ENCODE peak calls at places on chromosomes 13 and 19, in eight cellular contexts. Z is GM12865, O is PC-9, Q is heart right ventricle, P is psoas muscle, M is sigmoid colon, J is stomach, B is cardiac muscle cell. U is an unnamed sample.

GRCh38 chr13:110368408-110368807 is 61.3 kb downstream of the COL4A2 start:
- DNase-seq in Z (no peak), O (no peak), Q (no peak), M (no peak), B (no peak), P (no peak), J (no peak), U (no peak)

GRCh38 chr13:114048463-114048862 is 74.6 kb upstream of the C13orf46 start:
- DNase-seq in O (no peak), B (no peak), Z (no peak), M (no peak), J (no peak), P (no peak), Q (no peak), U (no peak)

GRCh38 chr13:102040812-102041211 is 361.0 kb downstream of the FGF14 start:
- DNase-seq in O (no peak), B (no peak), Q (no peak), M (no peak), Z (no peak), J (no peak), P (no peak), U (no peak)

GRCh38 chr19:37925212-37925611 is 18.2 kb downstream of the SIPA1L3 start:
- DNase-seq in Z (no peak), B (no peak), M (no peak), O (no peak), J (no peak), P (no peak), Q (no peak), U (no peak)

GRCh38 chr13:81138353-81138995 is 797.5 kb upstream of the SPRY2 start:
- DNase-seq in Z (no peak), J (no peak), B (no peak), O (no peak), Q (no peak), P (no peak), M (no peak), U (no peak)

GRCh38 chr13:32537580-32538233 is 888 bp downstream of the N4BP2L2 start:
- DNase-seq in B (no peak), J (peak), Q (peak), M (no peak), O (no peak), Z (no peak), P (peak), U (no peak)

GRCh38 chr19:37505958-37506386 is 767 bp upstream of the ZNF793 start:
- DNase-seq in Q (no peak), M (no peak), P (no peak), O (no peak), Z (no peak), J (no peak), B (no peak), U (no peak)

GRCh38 chr19:4375620-4376228 is 24.6 kb downstream of the SH3GL1 start:
- DNase-seq in Q (no peak), M (peak), J (no peak), B (no peak), O (peak), Z (peak), P (no peak), U (no peak)

GRCh38 chr19:1016647-1017114 is 4.2 kb downstream of the TMEM259 start:
- DNase-seq in J (no peak), Q (no peak), P (peak), M (peak), Z (no peak), O (peak), B (no peak), U (no peak)

GRCh38 chr13:33462109-33462508 is 176.6 kb upstream of the STARD13 start:
- DNase-seq in B (no peak), O (no peak), Z (no peak), J (no peak), P (no peak), Q (no peak), M (no peak), U (no peak)

GRCh38 chr19:17379221-17379631 is 2.1 kb upstream of the PLVAP start:
- DNase-seq in O (no peak), P (no peak), J (no peak), B (peak), M (no peak), Q (no peak), Z (no peak), U (no peak)

GRCh38 chr19:33456845-33457220 is 64.8 kb downstream of the PEPD start:
- DNase-seq in O (no peak), Q (no peak), M (peak), P (no peak), J (no peak), Z (no peak), B (no peak), U (no peak)

GRCh38 chr13:32887617-32888016 is 128.6 kb upstream of the KL start:
- DNase-seq in P (no peak), M (no peak), J (no peak), Z (no peak), Q (no peak), O (no peak), B (no peak), U (no peak)

GRCh38 chr13:34776390-34776981 is 165.6 kb upstream of the NBEA start:
- DNase-seq in B (no peak), Z (no peak), Q (no peak), J (no peak), P (no peak), O (no peak), M (no peak), U (no peak)

GRCh38 chr13:107205318-107206112 is 637.6 kb upstream of the ARGLU1 start:
- DNase-seq in Q (peak), M (no peak), J (peak), P (peak), Z (peak), O (peak), B (peak), U (no peak)

GRCh38 chr13:98180092-98180491 is 3.0 kb upstream of the RNF113B start:
- DNase-seq in Q (no peak), P (no peak), J (no peak), M (no peak), O (no peak), B (no peak), Z (no peak), U (no peak)

GRCh38 chr19:15288146-15288963 is 44.0 kb downstream of the BRD4 start:
- DNase-seq in M (peak), O (no peak), J (peak), P (no peak), Z (peak), B (no peak), Q (no peak), U (no peak)

GRCh38 chr13:55583953-55584593 is 1556.6 kb upstream of the PRR20A start:
- DNase-seq in M (no peak), O (no peak), J (no peak), P (no peak), B (no peak), Z (no peak), Q (no peak), U (no peak)

GRCh38 chr19:48255376-48256303 is at the start of gene CARD8:
- DNase-seq in P (peak), B (peak), Z (peak), J (peak), Q (peak), M (peak), O (peak), U (peak)
- TF ChIP-seq CTCF in P (no peak), B (no peak), Z (no peak), J (no peak), Q (no peak), M (peak), O (no peak), U (no peak)

DNA sequence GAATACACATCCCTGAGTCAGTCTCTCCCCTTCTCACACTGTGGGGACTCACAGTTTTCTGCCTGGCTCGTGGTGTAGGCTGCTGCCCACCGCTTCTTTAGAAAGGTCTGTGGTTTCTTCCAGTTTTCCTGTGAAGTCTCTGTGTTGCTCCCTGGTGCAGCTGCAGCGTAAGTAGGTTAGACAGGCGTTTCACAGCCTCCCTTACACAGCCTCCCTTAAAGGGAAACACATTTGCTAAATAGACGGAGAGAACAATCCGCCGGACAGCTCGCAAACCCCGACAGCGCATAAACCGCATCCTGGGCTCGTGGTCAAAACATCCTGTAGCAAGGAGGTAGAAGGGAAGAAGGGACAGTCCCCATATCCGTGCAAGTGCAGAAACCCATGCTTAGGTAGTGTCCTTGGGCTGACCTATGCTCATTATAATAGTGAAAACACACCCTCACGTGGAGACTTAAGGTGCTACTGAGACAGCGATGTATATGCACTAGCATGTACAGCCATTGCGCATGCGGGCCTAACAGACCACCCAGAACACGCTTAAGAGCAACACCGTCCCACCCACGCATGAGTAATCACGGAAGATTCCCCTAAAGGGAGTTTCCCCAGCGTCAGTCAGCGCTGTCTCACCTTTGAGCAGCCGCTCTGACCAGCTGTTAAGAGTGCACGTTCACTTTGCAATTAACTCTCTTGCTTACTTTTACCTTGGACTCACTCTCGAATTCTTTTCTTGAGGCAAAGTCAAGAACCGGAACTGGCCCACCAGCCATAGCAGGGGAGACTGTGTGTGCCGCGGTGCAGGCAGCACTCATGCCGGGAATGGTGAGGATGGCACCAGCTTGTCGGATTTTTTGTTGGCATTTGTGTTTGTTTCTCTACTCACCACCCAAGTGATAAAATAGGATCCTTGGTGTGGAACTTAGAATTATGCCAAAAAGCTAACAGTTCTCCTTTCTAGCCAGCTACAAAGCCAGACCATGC is 16.6 kb downstream of the SIGLEC8 start:
- DNase-seq in O (no peak), Q (no peak), P (no peak), B (no peak), M (peak), J (peak), Z (peak), U (peak)
- H3K4me3 ChIP-seq in O (no peak), Q (peak), P (no peak), B (no peak), M (no peak), J (no peak), Z (peak), U (peak)

DNA sequence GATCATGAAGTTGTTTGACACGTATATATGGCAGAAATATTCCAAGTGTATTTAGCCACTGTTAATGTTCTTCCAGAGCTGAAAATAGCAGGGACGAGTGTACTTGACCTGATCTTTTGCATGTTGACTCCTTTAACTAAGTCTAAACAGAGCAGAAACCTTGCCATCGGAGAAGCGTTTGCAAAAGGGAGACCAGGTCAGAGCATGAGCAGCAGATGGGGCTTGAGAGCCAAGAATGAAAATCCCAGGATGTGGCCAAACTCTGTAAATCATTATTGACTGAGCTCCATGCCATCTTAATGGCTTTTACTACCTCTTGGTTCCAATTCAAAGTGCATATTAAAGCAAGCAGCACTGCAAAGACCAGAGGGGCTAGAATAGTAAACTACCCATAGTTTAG is 55.5 kb downstream of the FAM216B start:
- DNase-seq in P (no peak), O (no peak), Q (peak), J (no peak), Z (no peak), B (peak), M (no peak), U (no peak)
- TF ChIP-seq CTCF in P (peak), O (no peak), Q (peak), J (peak), Z (no peak), B (peak), M (no peak), U (no peak)

GRCh38 chr13:94706854-94707399 is 5.4 kb downstream of the SOX21 start:
- DNase-seq in O (no peak), Z (no peak), B (no peak), J (no peak), P (no peak), Q (no peak), M (no peak), U (no peak)
- H3K4me3 ChIP-seq in O (no peak), Z (no peak), B (no peak), J (no peak), P (peak), Q (no peak), M (no peak), U (no peak)

GRCh38 chr13:30147380-30147779 is 160.0 kb downstream of the KATNAL1 start:
- DNase-seq in B (no peak), J (no peak), P (no peak), Q (no peak), Z (peak), M (no peak), O (no peak), U (no peak)
- TF ChIP-seq CTCF in B (no peak), J (no peak), P (no peak), Q (no peak), Z (no peak), M (no peak), O (no peak), U (no peak)

DNA sequence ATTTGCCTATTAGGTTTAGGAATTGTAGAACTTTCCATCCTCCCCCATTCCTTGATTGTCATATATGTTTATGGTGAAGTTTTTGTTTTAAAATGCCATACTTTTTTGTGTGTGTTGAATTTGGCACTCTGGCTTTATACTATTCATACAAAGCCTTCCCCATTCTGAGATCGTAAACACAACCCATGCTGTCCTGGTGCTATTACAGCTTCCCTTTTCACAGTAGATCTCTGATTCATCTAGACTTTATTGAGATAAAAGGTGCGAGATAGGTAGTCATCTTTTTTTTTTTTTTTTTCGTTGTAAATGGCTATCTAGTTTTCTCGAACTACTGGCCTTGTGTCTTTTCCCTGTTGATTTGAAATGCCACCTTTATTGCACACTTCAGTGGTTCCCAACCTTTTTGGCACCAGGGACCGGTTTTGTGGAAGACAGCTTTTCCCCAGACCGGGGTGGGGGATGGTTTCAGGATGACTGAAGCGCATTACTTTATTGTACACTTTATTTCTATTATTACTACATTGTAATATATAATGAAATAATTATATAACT is 94.6 kb downstream of the LRCH1 start:
- DNase-seq in Q (no peak), P (no peak), M (peak), Z (no peak), J (no peak), O (no peak), B (no peak), U (no peak)
- H3K4me3 ChIP-seq in Q (no peak), P (no peak), M (no peak), Z (peak), J (no peak), O (no peak), B (no peak), U (no peak)

GRCh38 chr13:27354379-27354778 is 70.0 kb upstream of the GTF3A start:
- DNase-seq in M (no peak), O (no peak), P (no peak), Q (no peak), B (no peak), Z (no peak), J (no peak), U (no peak)
- TF ChIP-seq CTCF in M (peak), O (no peak), P (no peak), Q (peak), B (no peak), Z (no peak), J (no peak), U (no peak)

GRCh38 chr19:42169486-42169885 is 37.2 kb upstream of the POU2F2 start:
- DNase-seq in P (no peak), J (no peak), Q (no peak), Z (no peak), O (no peak), B (no peak), M (no peak), U (no peak)
- H3K4me3 ChIP-seq in P (no peak), J (no peak), Q (no peak), Z (no peak), O (no peak), B (no peak), M (no peak), U (no peak)

DNA sequence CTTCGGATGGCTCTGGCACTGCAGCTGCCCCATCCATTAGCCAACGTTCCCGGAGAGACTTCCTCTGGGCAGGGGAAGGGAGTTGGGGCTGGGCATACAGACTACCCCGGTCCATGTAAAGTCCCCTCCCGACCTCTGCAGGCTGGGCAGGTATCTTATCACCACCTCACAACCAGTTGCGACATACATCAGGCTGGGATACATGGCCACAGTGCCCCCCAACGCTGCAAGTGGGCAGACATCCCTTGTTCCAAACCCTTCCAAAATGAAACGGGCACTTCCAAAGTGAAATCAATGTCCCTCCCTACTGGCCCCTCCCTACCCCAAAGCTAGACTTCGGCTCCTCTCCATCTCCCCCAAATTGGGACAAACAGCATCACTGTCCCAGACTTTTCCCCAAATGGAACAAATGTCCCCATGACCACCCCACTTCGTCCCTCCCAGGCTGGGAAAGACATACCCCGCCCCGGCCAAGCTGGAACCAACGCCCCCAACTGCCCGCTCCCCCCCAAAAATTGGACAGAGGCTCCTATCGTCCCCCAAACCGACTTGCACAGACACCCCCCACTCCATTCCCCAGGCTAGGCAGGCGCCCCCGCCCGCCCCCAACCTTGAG is 5.0 kb downstream of the PALM3 start:
- DNase-seq in M (no peak), Z (no peak), P (no peak), Q (no peak), J (no peak), B (no peak), O (no peak), U (no peak)
- TF ChIP-seq CTCF in M (no peak), Z (no peak), P (no peak), Q (no peak), J (no peak), B (no peak), O (no peak), U (no peak)